ENCODE peak calls at places on chromosomes 6 and 20, in four cellular contexts. C is CD4-positive, alpha-beta T cell; N is Kasumi-1; M is choroid plexus epithelial cell. J is an unnamed sample.

GRCh38 chr20:59064214-59064722 is 21.7 kb upstream of the PRELID3B start:
- DNase-seq in C (no peak), N (no peak), M (no peak), J (no peak)

GRCh38 chr20:59948212-59948611 is 8.0 kb downstream of the FAM217B start:
- DNase-seq in C (no peak), N (peak; percentile 27), M (no peak), J (peak; percentile 62)

GRCh38 chr6:95364016-95364604 is 213.2 kb upstream of the MANEA start:
- DNase-seq in C (no peak), N (peak; percentile 54), M (peak; percentile 38), J (peak; percentile 68)

GRCh38 chr6:164396071-164397047 is 913.0 kb downstream of the C6orf118 start:
- DNase-seq in N (no peak), M (peak; percentile 31), C (no peak), J (peak; percentile 71)

GRCh38 chr6:378090-378957 is 13.2 kb upstream of the IRF4 start:
- DNase-seq in N (no peak), C (no peak), M (no peak), J (no peak)

GRCh38 chr6:111973897-111974639 is 79.8 kb upstream of the CCN6 start:
- DNase-seq in N (no peak), M (peak; percentile 77), C (no peak), J (no peak)

GRCh38 chr20:19937651-19938420 is 79.3 kb upstream of the NAA20 start:
- DNase-seq in C (no peak), M (no peak), N (no peak), J (no peak)

GRCh38 chr6:36131517-36132220 is 1.4 kb downstream of the MAPK13 start:
- DNase-seq in N (peak; percentile 34), M (peak; percentile 76), C (peak; percentile 40), J (peak; percentile 94)

GRCh38 chr6:89080281-89081128 is at the start of gene PNRC1:
- DNase-seq in C (peak; percentile 100), N (peak; percentile 97), M (peak; percentile 100), J (peak; percentile 100)

GRCh38 chr6:35202066-35202546 is 11.7 kb upstream of the SCUBE3 start:
- DNase-seq in C (no peak), M (no peak), N (no peak), J (peak; percentile 31)

GRCh38 chr6:110542311-110543024 is 66.1 kb upstream of the SLC22A16 start:
- DNase-seq in C (no peak), M (no peak), N (no peak), J (no peak)

GRCh38 chr6:99603421-99604160 is 3.0 kb upstream of the PRDM13 start:
- DNase-seq in N (peak; percentile 44), C (no peak), M (no peak), J (peak; percentile 36)

GRCh38 chr6:15430947-15431405 is 185.1 kb downstream of the JARID2 start:
- DNase-seq in C (no peak), M (peak; percentile 51), N (no peak), J (no peak)

GRCh38 chr6:90787411-90787810 is 200.5 kb upstream of the MAP3K7 start:
- DNase-seq in N (no peak), M (no peak), C (no peak), J (no peak)

GRCh38 chr20:63587781-63588591 is 13.9 kb upstream of the HELZ2 start:
- DNase-seq in C (no peak), N (peak; percentile 71), M (no peak), J (no peak)

GRCh38 chr20:10219452-10219791 is 792 bp downstream of the SNAP25 start:
- DNase-seq in C (peak; percentile 51), N (peak; percentile 47), M (peak; percentile 71), J (peak; percentile 71)

GRCh38 chr6:92820531-92820930 is 598.8 kb downstream of the EPHA7 start:
- DNase-seq in M (no peak), C (no peak), N (no peak), J (no peak)

GRCh38 chr6:42551202-42551601 is 12.6 kb upstream of the UBR2 start:
- DNase-seq in M (peak; percentile 33), C (no peak), N (no peak), J (no peak)

GRCh38 chr20:18543216-18543615 is 24.0 kb upstream of the SMIM26 start:
- DNase-seq in N (no peak), M (no peak), C (no peak), J (no peak)

GRCh38 chr20:61980647-61981583 is 84.8 kb downstream of the TAF4 start:
- DNase-seq in N (peak; percentile 57), M (peak; percentile 56), C (no peak), J (peak; percentile 11)